ENCODE peak calls at places on chromosomes 3 and 15, in seven cellular contexts. E is mucosa of descending colon, I is right lobe of liver, G is body of pancreas, S is GM13977, D is Calu3, F is D721Med. R is an unnamed sample.

GRCh38 chr3:26721047-26721446 is 98.5 kb downstream of the LRRC3B start:
- DNase-seq in E (no peak), I (no peak), G (no peak), S (no peak), D (no peak), F (no peak), R (no peak)

GRCh38 chr3:35200056-35200455 is 439.3 kb upstream of the ARPP21 start:
- DNase-seq in E (no peak), I (no peak), G (no peak), S (no peak), D (no peak), F (no peak), R (no peak)

GRCh38 chr3:141881702-141882101 is 5.3 kb downstream of the ATP1B3 start:
- DNase-seq in E (no peak), I (no peak), G (no peak), S (no peak), D (no peak), F (no peak), R (no peak)

GRCh38 chr3:146390006-146390772 is 79.2 kb downstream of the PLSCR2 start:
- DNase-seq in E (no peak), I (no peak), G (no peak), S (no peak), D (no peak), F (no peak), R (no peak)

GRCh38 chr3:133835961-133836360 is 30.3 kb downstream of the SRPRB start:
- DNase-seq in E (no peak), I (no peak), G (no peak), S (no peak), D (no peak), F (no peak), R (no peak)

GRCh38 chr3:100575704-100576103 is 33.7 kb upstream of the ADGRG7 start:
- DNase-seq in E (no peak), I (no peak), G (no peak), S (no peak), D (no peak), F (no peak), R (no peak)

GRCh38 chr3:39164414-39164813 is 11.0 kb upstream of the CSRNP1 start:
- DNase-seq in E (no peak), I (no peak), G (no peak), S (no peak), D (no peak), F (no peak), R (no peak)

GRCh38 chr3:122233109-122233952 is 49.9 kb downstream of the CASR start:
- DNase-seq in E (no peak), I (no peak), G (peak), S (peak), D (no peak), F (no peak), R (no peak)

GRCh38 chr3:117661636-117662095 is 952.1 kb downstream of the TUSC7 start:
- DNase-seq in E (no peak), I (no peak), G (no peak), S (no peak), D (no peak), F (no peak), R (no peak)

GRCh38 chr15:55247766-55248427 is 41.7 kb downstream of the RAB27A start:
- DNase-seq in E (peak), I (no peak), G (peak), S (no peak), D (no peak), F (no peak), R (no peak)

GRCh38 chr3:134319894-134320293 is 54.4 kb downstream of the AMOTL2 start:
- DNase-seq in E (no peak), I (no peak), G (no peak), S (no peak), D (no peak), F (no peak), R (no peak)

GRCh38 chr3:6125520-6125919 is 735.4 kb upstream of the GRM7 start:
- DNase-seq in E (no peak), I (peak), G (peak), S (no peak), D (no peak), F (no peak), R (no peak)

GRCh38 chr15:68145706-68146105 is 59.4 kb downstream of the CALML4 start:
- DNase-seq in E (no peak), I (no peak), G (no peak), S (no peak), D (no peak), F (no peak), R (no peak)

GRCh38 chr3:78604328-78604727 is 1163.5 kb downstream of the ROBO1 start:
- DNase-seq in E (no peak), I (no peak), G (no peak), S (no peak), D (no peak), F (no peak), R (no peak)

GRCh38 chr3:53181528-53181927 is 20.5 kb downstream of the PRKCD start:
- DNase-seq in E (no peak), I (no peak), G (no peak), S (no peak), D (no peak), F (no peak), R (no peak)

GRCh38 chr3:60742606-60743145 is 508.6 kb downstream of the FHIT start:
- DNase-seq in E (no peak), I (no peak), G (no peak), S (no peak), D (no peak), F (no peak), R (peak)

GRCh38 chr3:16873872-16874271 is 10.9 kb upstream of the PLCL2 start:
- DNase-seq in E (no peak), I (no peak), G (no peak), S (no peak), D (no peak), F (no peak), R (no peak)

GRCh38 chr3:16871915-16872842 is 12.6 kb upstream of the PLCL2 start:
- DNase-seq in E (no peak), I (no peak), G (no peak), S (no peak), D (no peak), F (no peak), R (no peak)

GRCh38 chr3:16877527-16877926 is 7.2 kb upstream of the PLCL2 start:
- DNase-seq in E (no peak), I (no peak), G (no peak), S (no peak), D (no peak), F (no peak), R (no peak)

DNA sequence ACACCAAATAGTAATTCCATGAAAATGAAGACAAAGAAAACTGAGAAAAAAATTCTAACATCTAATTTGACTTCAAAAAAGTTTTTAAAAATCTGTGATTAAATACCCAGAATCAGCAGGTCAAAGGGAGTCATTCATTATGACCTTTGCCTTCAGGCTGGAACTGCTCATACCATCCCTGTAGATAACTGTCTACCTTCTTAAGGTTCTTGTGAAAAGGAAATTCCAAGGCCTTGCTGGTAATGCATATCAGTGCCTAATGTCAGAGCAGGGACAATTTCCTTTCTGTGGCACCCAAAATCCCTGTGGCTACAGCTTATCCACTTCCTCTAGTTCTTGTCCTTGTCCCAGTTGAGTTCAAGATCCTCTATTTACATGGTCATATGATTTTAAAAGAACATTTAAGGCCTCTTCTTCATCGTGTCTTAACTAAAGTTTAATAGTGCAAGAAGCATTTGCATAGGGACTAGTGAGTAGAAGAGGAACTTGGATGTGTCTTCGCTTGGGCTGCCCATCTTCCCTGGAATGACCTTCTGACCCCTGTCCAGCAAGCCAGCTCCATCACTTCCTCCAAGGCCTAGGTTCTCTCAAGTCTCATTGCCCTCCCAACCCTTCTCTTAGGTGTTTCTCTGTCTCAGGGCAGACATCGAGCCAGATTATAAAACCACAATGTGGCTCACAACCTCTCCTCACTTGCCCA is 8.7 kb upstream of the PLCL2 start:
- DNase-seq in E (no peak), I (no peak), G (no peak), S (no peak), D (no peak), F (no peak), R (no peak)
- TF ChIP-seq CTCF in E (no peak), I (no peak), G (no peak), S (no peak), D (no peak), F (no peak), R (no peak)

DNA sequence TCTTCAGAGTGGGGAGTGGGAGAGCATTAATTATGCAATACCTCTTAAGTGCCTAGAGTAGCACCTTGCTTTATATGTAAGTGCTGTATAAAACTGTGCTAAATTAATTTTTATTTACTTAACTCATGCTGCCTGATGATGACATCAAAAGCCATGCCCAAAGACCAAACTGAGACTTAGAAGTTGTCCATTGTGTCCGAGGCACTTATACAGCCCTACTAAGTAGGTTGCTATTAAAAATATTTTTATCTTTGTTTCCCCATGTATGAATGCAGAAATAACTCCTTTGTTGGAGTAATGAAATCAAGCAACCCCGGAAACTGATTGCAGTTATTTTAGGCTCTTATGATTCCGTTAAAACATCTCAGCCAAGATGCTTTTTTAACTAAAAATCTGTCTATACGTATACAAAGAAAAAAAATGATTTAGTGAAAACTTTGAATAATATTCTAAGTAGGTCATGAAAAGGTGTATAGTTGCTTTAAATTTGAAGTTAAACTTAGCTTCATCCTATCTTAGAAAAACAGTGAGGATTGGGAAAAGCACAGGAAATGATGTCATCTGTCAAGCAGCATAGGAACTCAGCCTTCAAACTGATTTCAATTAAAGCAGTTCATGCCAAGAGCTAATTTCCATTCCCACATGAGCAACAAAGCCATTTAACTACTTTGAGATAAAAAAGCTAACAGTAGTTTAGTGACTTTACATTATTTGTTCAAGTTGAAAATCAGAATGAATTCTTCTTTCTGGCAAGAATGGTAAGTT is 43.0 kb downstream of the FBN1 start:
- DNase-seq in E (no peak), I (no peak), G (no peak), S (no peak), D (no peak), F (no peak), R (no peak)
- TF ChIP-seq CTCF in E (no peak), I (no peak), G (no peak), S (no peak), D (no peak), F (no peak), R (no peak)

GRCh38 chr3:59016930-59017616 is 32.8 kb downstream of the CFAP20DC start:
- DNase-seq in E (no peak), I (peak), G (peak), S (no peak), D (peak), F (no peak), R (no peak)

GRCh38 chr3:59017617-59017984 is 32.2 kb downstream of the CFAP20DC start:
- DNase-seq in E (no peak), I (peak), G (peak), S (no peak), D (peak), F (no peak), R (no peak)
- TF ChIP-seq CTCF in E (no peak), I (no peak), G (no peak), S (no peak), D (no peak), F (no peak), R (no peak)

DNA sequence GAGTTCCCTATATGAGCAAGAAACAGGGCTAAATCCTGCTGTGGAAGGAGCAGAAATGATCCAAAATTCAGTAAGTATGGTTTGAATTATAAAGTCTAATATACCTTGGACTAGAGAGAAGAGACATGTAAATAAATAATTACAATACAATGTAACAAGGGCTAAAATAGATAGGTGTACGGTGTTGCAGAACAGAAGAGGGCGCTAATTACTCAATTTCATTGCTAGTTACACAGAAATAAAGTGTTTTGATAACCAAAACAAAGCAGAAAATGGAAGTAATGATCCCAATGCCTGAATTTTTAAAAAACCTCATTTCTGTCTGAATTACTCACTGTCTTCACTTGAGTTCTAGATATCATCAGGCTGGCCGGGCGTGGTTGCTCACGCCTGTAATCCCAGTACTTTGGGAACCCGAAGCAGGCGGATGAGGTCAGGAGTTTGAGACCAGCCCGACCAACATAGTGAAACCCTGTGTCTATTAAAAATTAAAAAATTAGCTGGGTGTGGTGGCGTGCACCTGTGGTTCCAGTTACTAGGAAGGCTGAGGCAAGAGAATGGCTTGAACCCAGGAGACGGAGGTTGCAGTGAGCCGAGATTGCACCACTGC is 8.3 kb upstream of the PLCH1 start:
- DNase-seq in E (no peak), I (no peak), G (peak), S (no peak), D (no peak), F (no peak), R (no peak)
- TF ChIP-seq CTCF in E (no peak), I (peak), G (peak), S (peak), D (peak), F (peak), R (peak)

DNA sequence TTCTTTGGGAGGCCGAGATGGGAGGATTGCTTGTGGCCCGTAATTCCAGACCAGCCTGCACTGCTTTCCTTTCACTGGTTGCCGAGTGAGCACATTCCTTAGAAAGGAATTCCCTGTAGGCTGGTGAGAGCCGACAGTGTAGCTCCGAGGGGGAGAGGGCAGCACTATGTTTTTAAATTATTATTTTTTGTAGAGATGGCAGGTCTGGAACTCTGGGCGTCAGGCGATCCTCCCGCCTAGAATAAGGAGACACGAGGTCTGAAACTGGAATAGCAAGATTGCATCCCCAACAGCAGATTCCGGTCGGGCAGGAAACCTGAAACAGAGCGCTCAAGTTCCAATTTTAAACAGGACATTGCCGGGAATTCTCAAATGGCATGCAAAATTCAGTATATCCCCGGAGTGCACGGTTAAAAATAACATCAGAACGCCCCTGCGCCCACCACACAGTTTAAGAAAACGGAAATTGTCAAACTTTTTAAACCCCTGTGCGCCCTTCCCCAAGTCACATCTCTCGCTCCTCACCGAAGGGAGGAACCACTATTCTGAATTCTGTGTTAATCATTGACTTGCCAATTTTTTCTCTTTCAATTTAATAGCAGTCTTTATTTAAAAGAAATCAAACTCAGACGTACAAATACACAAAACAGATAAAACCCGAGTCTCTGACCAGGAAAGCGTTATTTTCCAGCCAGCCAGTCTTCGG is 637 bp upstream of the RNU5B-1 start:
- DNase-seq in E (peak), I (peak), G (peak), S (no peak), D (peak), F (no peak), R (no peak)
- TF ChIP-seq CTCF in E (no peak), I (no peak), G (no peak), S (no peak), D (peak), F (no peak), R (peak)

GRCh38 chr15:101490408-101490891 is 943 bp upstream of the PCSK6 start:
- DNase-seq in E (no peak), I (no peak), G (no peak), S (no peak), D (no peak), F (peak), R (no peak)

GRCh38 chr15:101490922-101491738 is 1.6 kb upstream of the PCSK6 start:
- DNase-seq in E (no peak), I (peak), G (no peak), S (no peak), D (no peak), F (peak), R (no peak)

GRCh38 chr15:101488300-101489164 is 975 bp downstream of the PCSK6 start:
- DNase-seq in E (peak), I (no peak), G (no peak), S (no peak), D (no peak), F (peak), R (no peak)

GRCh38 chr15:101489633-101490407 is at the start of gene PCSK6:
- DNase-seq in E (peak), I (peak), G (peak), S (peak), D (peak), F (peak), R (peak)

DNA sequence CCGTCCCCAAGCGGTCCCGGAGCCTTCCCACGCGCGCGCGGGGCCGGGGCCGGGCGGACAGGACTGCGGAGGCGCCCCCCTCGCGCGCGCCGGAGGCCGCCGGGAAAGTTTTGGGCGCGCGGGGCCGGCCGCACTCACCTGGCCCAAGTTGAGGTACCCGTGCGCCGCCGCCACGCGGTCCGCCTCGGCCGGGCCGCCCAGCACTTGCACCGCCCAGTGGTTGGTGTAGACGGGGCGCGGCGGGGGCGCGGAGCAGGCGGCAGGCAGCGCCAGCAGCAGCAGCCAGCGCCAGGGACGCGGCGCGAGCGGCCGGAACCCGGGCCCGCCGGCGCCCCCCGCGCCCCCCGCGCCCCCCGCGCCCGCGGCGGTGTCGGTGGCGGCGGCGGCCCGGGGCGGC is 273 bp downstream of the PCSK6 start:
- DNase-seq in E (peak), I (no peak), G (peak), S (peak), D (peak), F (peak), R (no peak)
- TF ChIP-seq CTCF in E (no peak), I (no peak), G (peak), S (peak), D (no peak), F (no peak), R (no peak)

GRCh38 chr15:38724827-38725226 is 160.2 kb upstream of the RASGRP1 start:
- DNase-seq in E (no peak), I (no peak), G (no peak), S (no peak), D (no peak), F (no peak), R (no peak)
- TF ChIP-seq CTCF in E (no peak), I (no peak), G (no peak), S (peak), D (no peak), F (no peak), R (no peak)

R was measured in neural crest cell.